ENCODE peak calls at places on chromosomes 5 and 9, in five cellular contexts. V is RWPE1; R is activated naive CD4-positive, alpha-beta T cell treated with anti-CD3 and anti-CD28 coated beads, Interleukin-2, amount 10 ng/mL, durations not matched to agents 7 days and 5 days; A is hypothalamus; X is SK-N-SH. F is an unnamed sample.
A peak's percentile ranks its signal among the peaks of the same experiment; 100 is the strongest.

GRCh38 chr5:20554001-20554400 is 566.0 kb upstream of the CDH18 start:
- DNase-seq in V (no peak), R (no peak), A (no peak), X (no peak), F (no peak)

GRCh38 chr5:9885164-9885563 is 255.0 kb upstream of the TAS2R1 start:
- DNase-seq in V (no peak), R (no peak), A (no peak), X (no peak), F (no peak)

GRCh38 chr5:56647109-56647863 is 168.1 kb upstream of the MAP3K1 start:
- DNase-seq in V (no peak), R (no peak), A (no peak), X (no peak), F (no peak)

GRCh38 chr5:66958984-66959641 is 237.5 kb downstream of the CD180 start:
- DNase-seq in V (peak; percentile 20), R (no peak), A (no peak), X (no peak), F (no peak)

GRCh38 chr5:143142596-143143435 is 260.7 kb downstream of the NR3C1 start:
- DNase-seq in V (peak; percentile 85), R (no peak), A (no peak), X (no peak), F (no peak)

GRCh38 chr5:98099448-98100105 is 673.9 kb upstream of the RGMB start:
- DNase-seq in V (no peak), R (no peak), A (no peak), X (no peak), F (no peak)

GRCh38 chr5:65394078-65394477 is 87.6 kb downstream of the ADAMTS6 start:
- DNase-seq in V (no peak), R (no peak), A (no peak), X (no peak), F (no peak)

GRCh38 chr9:38338359-38339014 is 54.0 kb upstream of the ALDH1B1 start:
- DNase-seq in V (no peak), R (no peak), A (no peak), X (peak; percentile 42), F (no peak)

GRCh38 chr5:53031695-53032096 is 42.5 kb downstream of the ITGA2 start:
- DNase-seq in V (peak; percentile 55), R (peak; percentile 71), A (no peak), X (peak; percentile 7), F (no peak)

GRCh38 chr9:105401651-105402050 is 46.2 kb upstream of the FSD1L start:
- DNase-seq in V (no peak), R (no peak), A (no peak), X (no peak), F (no peak)

GRCh38 chr5:127875235-127876021 is 172.2 kb downstream of the CCDC192 start:
- DNase-seq in V (peak; percentile 64), R (peak; percentile 24), A (no peak), X (peak; percentile 51), F (no peak)

GRCh38 chr9:5430912-5431311 is 6.8 kb downstream of the PLGRKT start:
- DNase-seq in V (no peak), R (no peak), A (no peak), X (no peak), F (no peak)

GRCh38 chr5:132887326-132887725 is 13.9 kb downstream of the LEAP2 start:
- DNase-seq in V (no peak), R (no peak), A (no peak), X (no peak), F (no peak)

GRCh38 chr5:502325-503079 is 21.7 kb downstream of the SLC9A3 start:
- DNase-seq in V (no peak), R (no peak), A (no peak), X (no peak), F (no peak)

GRCh38 chr9:137242329-137243204 is 1.5 kb downstream of the TUBB4B start:
- DNase-seq in V (no peak), R (no peak), A (no peak), X (no peak), F (no peak)

GRCh38 chr9:120531683-120532300 is 48.2 kb downstream of the CDK5RAP2 start:
- DNase-seq in V (peak; percentile 74), R (peak; percentile 33), A (no peak), X (peak; percentile 42), F (no peak)

F was measured in vagina.